ENCODE peak calls at places on chromosomes 2 and 18, in five cellular contexts. P is spleen, U is transverse colon, T is HCT116, D is SK-N-SH. B is an unnamed sample.

GRCh38 chr18:79339094-79339908 is 56.4 kb upstream of the NFATC1 start:
- DNase-seq in T (no peak), P (no peak), D (no peak), U (no peak), B (no peak)

GRCh38 chr2:20182241-20182931 is 42.5 kb downstream of the SDC1 start:
- DNase-seq in P (peak; percentile 59), D (no peak), T (no peak), U (peak; percentile 51), B (peak; percentile 64)

GRCh38 chr2:72991980-72992733 is 74.8 kb downstream of the EMX1 start:
- DNase-seq in P (peak; percentile 59), T (no peak), U (no peak), D (no peak), B (no peak)

GRCh38 chr2:207505180-207505579 is 24.6 kb upstream of the CREB1 start:
- DNase-seq in U (no peak), D (no peak), P (no peak), T (no peak), B (no peak)

GRCh38 chr18:5543854-5544389 is at the start of gene EPB41L3:
- DNase-seq in D (peak; percentile 40), P (peak; percentile 80), U (peak; percentile 26), T (no peak), B (no peak)

GRCh38 chr18:26225022-26225693 is 1.1 kb upstream of the TAF4B start:
- DNase-seq in D (no peak), P (no peak), T (peak; percentile 16), U (no peak), B (no peak)

GRCh38 chr2:32977228-32977758 is 30.5 kb downstream of the LTBP1 start:
- DNase-seq in T (peak; percentile 26), D (no peak), P (no peak), U (peak; percentile 96), B (peak; percentile 32)

GRCh38 chr2:67159929-67160328 is 237.2 kb upstream of the ETAA1 start:
- DNase-seq in T (no peak), U (no peak), P (no peak), D (no peak), B (no peak)

GRCh38 chr18:29780814-29781213 is 1261.7 kb downstream of the DSC3 start:
- DNase-seq in T (no peak), U (no peak), D (no peak), P (no peak), B (no peak)

GRCh38 chr2:84946204-84947009 is 24.6 kb upstream of the KCMF1 start:
- DNase-seq in D (no peak), U (peak; percentile 77), P (peak; percentile 87), T (peak; percentile 96), B (no peak)
- TF ChIP-seq POLR2AphosphoS5 in D (peak; percentile 78), U (peak; percentile 84), P (peak; percentile 50), T (peak; percentile 93), B (no peak)

DNA sequence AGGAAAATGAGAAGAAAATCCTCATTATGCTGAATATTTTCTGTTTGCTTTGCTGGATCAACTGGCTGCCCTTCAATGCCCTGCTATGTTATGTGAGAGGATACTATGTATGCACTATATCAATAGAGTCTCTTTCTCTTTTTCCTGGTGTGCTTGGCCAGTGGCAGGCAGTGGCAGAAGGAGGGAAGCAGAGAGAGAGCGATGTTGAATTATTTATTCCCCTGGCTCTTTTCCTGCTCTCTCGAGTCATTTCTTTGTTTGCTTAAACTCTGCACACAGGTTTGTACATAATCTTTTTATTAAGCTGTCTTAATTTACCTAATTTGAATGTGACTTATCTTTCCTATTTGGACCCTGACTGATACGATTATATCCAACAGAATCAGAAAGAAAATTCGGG is 1727.3 kb downstream of the SUCLG1 start:
- DNase-seq in P (no peak), T (no peak), U (no peak), D (no peak), B (no peak)
- H3K9me3 ChIP-seq in P (peaks cover 11% of the 10 kb centered on the region), T (no peaks in the 10 kb centered on the region), U (no peaks in the 10 kb centered on the region), D (no peaks in the 10 kb centered on the region), B (no peaks in the 10 kb centered on the region)

GRCh38 chr2:44547713-44548112 is 186.0 kb downstream of the CAMKMT start:
- DNase-seq in P (no peak), T (no peak), U (no peak), D (peak; percentile 46), B (no peak)

GRCh38 chr2:44548221-44549098 is 186.7 kb downstream of the CAMKMT start:
- DNase-seq in T (no peak), D (no peak), U (no peak), P (no peak), B (no peak)

GRCh38 chr2:44549099-44549471 is 187.3 kb downstream of the CAMKMT start:
- DNase-seq in U (no peak), T (no peak), D (no peak), P (no peak), B (no peak)

GRCh38 chr2:44544991-44545390 is 183.2 kb downstream of the CAMKMT start:
- DNase-seq in D (no peak), U (no peak), T (no peak), P (no peak), B (no peak)

DNA sequence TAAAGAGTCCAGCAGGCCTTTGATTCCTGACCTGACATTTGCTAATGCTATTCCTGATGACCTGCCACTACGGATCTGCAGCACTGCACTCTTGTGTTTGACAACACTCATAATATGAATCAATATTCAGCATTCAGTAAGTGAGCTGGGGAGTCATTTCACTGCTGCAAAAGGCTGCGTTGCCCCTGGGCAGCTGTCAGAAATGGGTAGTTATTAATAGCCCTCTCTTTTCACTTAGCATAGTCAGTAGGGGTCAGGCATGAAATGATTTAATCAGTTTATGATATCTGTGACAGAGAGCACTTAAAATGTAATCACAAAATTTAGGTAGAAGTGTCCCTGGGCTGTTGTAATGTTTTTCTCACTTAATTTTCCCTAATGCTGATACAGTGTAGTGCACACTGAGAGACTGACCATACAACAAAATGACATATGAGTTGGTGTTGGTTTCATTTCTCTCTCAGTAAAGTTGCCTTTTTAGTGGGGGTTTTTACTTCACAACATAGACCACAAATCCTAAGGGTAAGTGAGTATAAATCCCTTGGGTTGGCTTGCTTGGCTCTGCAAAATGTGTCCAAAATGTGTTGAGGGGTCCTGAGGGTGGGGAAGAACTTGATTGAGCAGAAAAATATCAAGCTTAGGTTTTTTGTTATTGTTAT is 184.9 kb downstream of the CAMKMT start:
- DNase-seq in D (peak; percentile 73), U (no peak), P (no peak), T (no peak), B (no peak)
- H3K4me1 ChIP-seq in D (peaks cover 62% of the 10 kb centered on the region), U (no peaks in the 10 kb centered on the region), P (no peaks in the 10 kb centered on the region), T (peaks cover 25% of the 10 kb centered on the region), B (no peaks in the 10 kb centered on the region)

GRCh38 chr2:133940134-133940533 is 313.7 kb upstream of the MGAT5 start:
- DNase-seq in U (no peak), T (no peak), D (no peak), P (no peak), B (no peak)

GRCh38 chr2:133936601-133937000 is 317.3 kb upstream of the MGAT5 start:
- DNase-seq in D (no peak), T (no peak), P (no peak), U (no peak), B (no peak)

GRCh38 chr2:133936096-133936495 is 317.8 kb upstream of the MGAT5 start:
- DNase-seq in T (no peak), D (no peak), U (no peak), P (no peak), B (no peak)

GRCh38 chr2:133941666-133942065 is 312.2 kb upstream of the MGAT5 start:
- DNase-seq in D (no peak), T (no peak), U (no peak), P (no peak), B (no peak)

DNA sequence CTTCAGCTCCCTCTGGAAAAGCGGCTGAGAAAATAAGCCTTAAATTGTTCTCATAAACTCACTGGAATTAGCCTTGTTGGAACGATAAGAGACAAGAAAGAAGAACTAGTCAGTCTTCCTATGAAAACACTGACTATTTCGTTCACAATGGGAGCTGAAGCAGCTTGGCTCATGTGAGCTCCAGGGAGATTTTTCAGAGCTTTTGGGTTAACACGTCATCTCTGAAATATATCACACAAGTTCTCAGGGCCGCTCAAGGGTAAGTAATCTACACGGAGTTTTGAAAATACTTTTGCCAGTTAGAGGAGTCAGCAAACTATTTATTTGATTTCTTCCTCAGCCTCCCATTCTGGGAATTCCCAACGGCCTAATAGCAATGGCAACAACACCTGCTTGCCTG is 316.2 kb upstream of the MGAT5 start:
- DNase-seq in U (no peak), P (no peak), T (no peak), D (no peak), B (no peak)
- TF ChIP-seq POLR2AphosphoS5 in U (no peak), P (no peak), T (no peak), D (no peak), B (no peak)

DNA sequence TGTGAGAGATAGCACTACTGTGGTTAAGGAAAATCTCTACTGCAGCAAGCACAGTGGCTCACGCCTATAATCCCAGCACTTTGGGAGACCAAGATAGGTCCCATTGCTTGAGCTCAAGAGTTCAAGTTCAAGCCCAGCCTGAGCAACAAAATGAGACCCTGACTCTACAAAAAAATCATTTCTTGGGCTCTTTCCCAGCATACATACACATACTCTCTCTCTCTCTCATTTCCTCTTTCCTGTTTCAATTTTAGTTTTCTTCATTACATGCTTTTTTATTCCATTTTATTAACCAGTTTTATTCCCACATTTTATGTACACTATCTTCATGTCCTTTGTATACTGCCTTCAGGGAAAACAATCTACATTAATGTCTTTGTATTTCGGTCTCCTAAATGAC is 14.6 kb downstream of the WDR33 start:
- DNase-seq in P (no peak), D (no peak), T (no peak), U (no peak), B (no peak)
- H3K9me3 ChIP-seq in P (no peaks in the 10 kb centered on the region), D (no peaks in the 10 kb centered on the region), T (no peaks in the 10 kb centered on the region), U (no peaks in the 10 kb centered on the region), B (no peaks in the 10 kb centered on the region)

GRCh38 chr2:230668939-230669303 is 43.7 kb upstream of the CAB39 start:
- DNase-seq in T (no peak), P (no peak), D (no peak), U (no peak), B (no peak)
- H3K4me1 ChIP-seq in T (peaks cover 62% of the 10 kb centered on the region), P (peaks cover 22% of the 10 kb centered on the region), D (peaks cover 4% of the 10 kb centered on the region), U (peaks cover 45% of the 10 kb centered on the region), B (no peaks in the 10 kb centered on the region)

DNA sequence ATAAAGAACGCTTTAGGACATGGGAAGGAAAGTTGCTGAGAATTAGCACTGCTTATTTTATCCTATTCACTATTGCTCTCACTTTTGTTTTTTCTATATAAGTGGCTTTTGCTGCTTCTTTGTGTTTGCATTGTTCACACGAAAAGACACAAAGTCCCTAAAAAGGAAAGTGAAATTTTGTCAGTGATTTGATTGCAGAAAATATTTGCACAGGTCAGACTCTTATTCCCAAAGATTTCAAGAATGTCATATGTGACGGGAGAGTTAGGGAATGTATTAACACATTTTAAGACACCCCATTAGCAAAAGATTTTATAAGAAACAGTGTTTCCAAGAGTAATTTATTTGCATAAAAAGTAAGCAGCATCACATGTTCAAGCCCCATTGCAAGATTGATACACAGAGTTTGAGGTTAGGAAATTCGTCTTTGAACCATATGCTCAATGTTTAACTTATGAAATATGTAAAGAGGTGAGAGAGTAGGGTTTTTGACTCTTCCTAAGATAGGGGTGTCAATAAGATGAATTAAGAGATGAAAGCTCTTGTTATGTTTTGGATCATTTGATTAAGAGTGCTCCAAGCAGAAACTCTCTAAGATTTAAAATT is 57.0 kb downstream of the CCDC102B start:
- DNase-seq in T (no peak), U (no peak), D (no peak), P (no peak), B (no peak)
- TF ChIP-seq POLR2AphosphoS5 in T (no peak), U (no peak), D (no peak), P (no peak), B (no peak)

GRCh38 chr2:172578860-172579512 is 23.1 kb downstream of the PDK1 start:
- DNase-seq in P (no peak), T (no peak), U (no peak), D (no peak), B (no peak)
- H3K9me3 ChIP-seq in P (peaks cover 58% of the 10 kb centered on the region), T (peaks cover 17% of the 10 kb centered on the region), U (peaks cover 37% of the 10 kb centered on the region), D (peaks cover 45% of the 10 kb centered on the region), B (no peaks in the 10 kb centered on the region)

B was measured in prostate gland.